ENCODE peak calls at places on chromosomes 7 and 10, in nine cellular contexts. G is activated CD4-positive, CD25-positive, alpha-beta regulatory T cell; M is A549; D is SW 1271; J is iris pigment epithelial cell; P is kidney tubule cell; T is non-pigmented ciliary epithelial cell; R is activated CD8-positive, alpha-beta T cell treated with anti-CD3 and anti-CD28 coated beads for 36 hours; L is COLO829. A is an unnamed sample.

GRCh38 chr10:98172073-98172472 is 37.6 kb downstream of the R3HCC1L start:
- DNase-seq in P (no peak), M (no peak), L (no peak), J (no peak), R (no peak), G (no peak), D (no peak), T (no peak), A (no peak)

GRCh38 chr10:78937388-78937787 is 131.4 kb upstream of the ZMIZ1 start:
- DNase-seq in M (no peak), T (no peak), G (no peak), D (no peak), L (no peak), J (peak; percentile 35), P (no peak), R (no peak), A (no peak)

GRCh38 chr10:117159390-117159789 is 21.3 kb upstream of the VAX1 start:
- DNase-seq in R (no peak), D (no peak), M (no peak), J (no peak), L (no peak), T (no peak), G (no peak), P (no peak), A (no peak)

GRCh38 chr10:99538287-99538917 is 5.7 kb downstream of the NKX2-3 start:
- DNase-seq in L (no peak), R (no peak), J (no peak), M (no peak), D (no peak), P (no peak), G (no peak), T (no peak), A (no peak)

GRCh38 chr10:114703377-114704125 is 45.5 kb upstream of the ABLIM1 start:
- DNase-seq in R (peak; percentile 13), T (no peak), L (no peak), D (no peak), G (no peak), J (no peak), P (peak; percentile 48), M (peak; percentile 45), A (peak; percentile 30)

GRCh38 chr10:49001861-49002675 is 62.4 kb upstream of the LRRC18 start:
- DNase-seq in J (no peak), P (no peak), L (no peak), R (no peak), G (no peak), D (no peak), M (no peak), T (no peak), A (no peak)

GRCh38 chr7:141585592-141586510 is 34.6 kb downstream of the AGK start:
- DNase-seq in G (no peak), J (peak; percentile 98), M (peak; percentile 70), L (peak; percentile 97), D (peak; percentile 39), T (peak; percentile 98), P (peak; percentile 90), R (peak; percentile 89), A (no peak)

GRCh38 chr10:72077275-72077990 is 10.9 kb downstream of the SPOCK2 start:
- DNase-seq in R (no peak), M (no peak), T (no peak), P (no peak), L (no peak), G (no peak), J (no peak), D (no peak), A (no peak)

GRCh38 chr10:112215342-112215774 is 31.8 kb upstream of the GPAM start:
- DNase-seq in M (no peak), L (no peak), R (no peak), G (no peak), T (no peak), J (peak; percentile 22), P (no peak), D (no peak), A (no peak)

GRCh38 chr7:144437370-144438191 is 34.1 kb upstream of the NOBOX start:
- DNase-seq in D (no peak), G (no peak), L (peak; percentile 42), R (peak; percentile 83), M (peak; percentile 63), J (peak; percentile 81), T (peak; percentile 36), P (peak; percentile 81), A (peak; percentile 70)

GRCh38 chr10:3198900-3199299 is 26.3 kb upstream of the PITRM1 start:
- DNase-seq in R (no peak), M (no peak), D (no peak), G (no peak), L (no peak), J (no peak), P (no peak), T (no peak), A (no peak)

GRCh38 chr10:91350651-91351081 is 59.5 kb upstream of the HECTD2 start:
- DNase-seq in D (no peak), P (peak; percentile 57), L (no peak), R (no peak), T (no peak), G (no peak), M (no peak), J (peak; percentile 30), A (no peak)